ENCODE peak calls at places on chromosomes 7 and 10, in five cellular contexts. T is MM.1S, M is neuronal stem cell, O is trophoblast cell, Y is adipocyte. L is an unnamed sample.

GRCh38 chr7:151056286-151057037 is 1.2 kb downstream of the CDK5 start:
- DNase-seq in M (no peak), Y (no peak), O (peak; percentile 66), T (no peak), L (peak; percentile 38)

GRCh38 chr7:2173184-2173827 is 59.4 kb downstream of the MAD1L1 start:
- DNase-seq in Y (no peak), O (no peak), T (no peak), M (no peak), L (no peak)

GRCh38 chr10:5284311-5285057 is 80.3 kb upstream of the UCN3 start:
- DNase-seq in O (peak; percentile 15), M (no peak), T (peak; percentile 54), Y (peak; percentile 15), L (no peak)

GRCh38 chr10:76209135-76209534 is 777.7 kb downstream of the LRMDA start:
- DNase-seq in O (no peak), T (no peak), M (no peak), Y (peak; percentile 30), L (no peak)

GRCh38 chr10:71421075-71421434 is 24.3 kb downstream of the CDH23 start:
- DNase-seq in M (no peak), T (no peak), Y (no peak), O (no peak), L (no peak)

GRCh38 chr10:77436257-77436780 is 201.3 kb downstream of the KCNMA1 start:
- DNase-seq in M (no peak), O (no peak), Y (no peak), T (no peak), L (no peak)

GRCh38 chr7:30168800-30169584 is 34.2 kb downstream of the MTURN start:
- DNase-seq in O (peak; percentile 93), M (no peak), Y (peak; percentile 93), T (no peak), L (no peak)

GRCh38 chr10:28429045-28429444 is 103.9 kb upstream of the WAC start:
- DNase-seq in T (no peak), M (no peak), Y (no peak), O (no peak), L (no peak)

GRCh38 chr7:117728858-117729257 is 144.4 kb downstream of the CTTNBP2 start:
- DNase-seq in T (no peak), Y (no peak), O (no peak), M (no peak), L (no peak)

GRCh38 chr10:50937230-50937907 is 51.9 kb upstream of the A1CF start:
- DNase-seq in Y (peak; percentile 81), T (peak; percentile 21), O (no peak), M (no peak), L (peak; percentile 25)

GRCh38 chr7:69358163-69358821 is 240.0 kb upstream of the AUTS2 start:
- DNase-seq in Y (no peak), M (no peak), O (no peak), T (no peak), L (no peak)

GRCh38 chr7:32879460-32879859 is 12.1 kb downstream of the KBTBD2 start:
- DNase-seq in T (no peak), Y (no peak), M (no peak), O (no peak), L (no peak)

GRCh38 chr10:26441491-26442214 is 3.5 kb downstream of the APBB1IP start:
- DNase-seq in M (no peak), Y (no peak), T (no peak), O (no peak), L (no peak)

GRCh38 chr7:19815546-19815945 is 42.1 kb upstream of the TMEM196 start:
- DNase-seq in O (no peak), T (no peak), Y (no peak), M (no peak), L (no peak)

GRCh38 chr10:102834143-102834542 is 3.1 kb downstream of the CYP17A1 start:
- DNase-seq in M (no peak), T (no peak), Y (no peak), O (peak; percentile 9), L (peak; percentile 39)

GRCh38 chr7:101602484-101603241 is 26.4 kb downstream of the MYL10 start:
- DNase-seq in M (peak; percentile 87), O (peak; percentile 96), Y (peak; percentile 92), T (peak; percentile 61), L (peak; percentile 83)
- H3K9ac ChIP-seq in M (no peak overlapping the region), O (no peak overlapping the region), Y (no peak overlapping the region), T (no peak overlapping the region), L (no peak overlapping the region)

GRCh38 chr10:96699613-96700012 is 20.7 kb downstream of the PIK3AP1 start:
- DNase-seq in Y (no peak), M (no peak), T (no peak), O (no peak), L (no peak)

GRCh38 chr10:96697438-96697837 is 22.9 kb downstream of the PIK3AP1 start:
- DNase-seq in M (no peak), Y (no peak), T (no peak), O (no peak), L (no peak)

GRCh38 chr10:96701265-96701664 is 19.0 kb downstream of the PIK3AP1 start:
- DNase-seq in M (no peak), O (no peak), T (no peak), Y (no peak), L (no peak)

GRCh38 chr10:96703358-96703757 is 17.0 kb downstream of the PIK3AP1 start:
- DNase-seq in T (no peak), Y (no peak), O (no peak), M (no peak), L (no peak)

DNA sequence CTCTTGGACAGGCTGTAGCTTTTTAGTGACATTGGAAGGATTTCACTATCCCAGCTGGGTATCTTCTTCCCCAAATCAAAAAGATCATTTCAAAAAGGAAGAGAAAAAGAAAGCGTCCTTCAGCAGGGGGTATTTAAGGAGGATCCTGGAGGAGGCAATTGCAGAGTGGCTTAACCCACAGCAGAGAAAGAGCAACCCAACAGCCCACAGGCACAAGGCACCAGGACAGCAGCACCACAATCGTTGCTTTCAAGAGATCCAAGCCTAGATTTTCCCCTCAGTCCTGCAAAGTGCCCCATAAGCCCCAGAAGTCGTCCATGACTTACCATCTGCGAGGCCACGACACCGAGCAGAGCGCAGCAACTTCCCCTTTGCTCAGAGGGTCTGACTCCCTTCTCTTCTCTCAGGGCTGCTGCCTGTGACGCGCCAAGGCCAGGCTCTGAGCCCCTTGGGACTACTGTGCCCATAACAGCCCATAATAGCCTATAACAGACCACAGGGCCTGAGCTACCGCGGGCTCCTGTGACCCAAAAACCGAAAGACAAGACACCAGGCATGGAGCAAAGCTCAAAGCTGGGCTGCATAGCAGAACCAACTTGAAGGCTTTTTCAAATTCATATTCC is 19.7 kb downstream of the PIK3AP1 start:
- DNase-seq in T (no peak), M (no peak), Y (no peak), O (no peak), L (no peak)
- H3K4me3 ChIP-seq in T (no peak overlapping the region), M (no peak overlapping the region), Y (no peak overlapping the region), O (no peak overlapping the region), L (no peak overlapping the region)

DNA sequence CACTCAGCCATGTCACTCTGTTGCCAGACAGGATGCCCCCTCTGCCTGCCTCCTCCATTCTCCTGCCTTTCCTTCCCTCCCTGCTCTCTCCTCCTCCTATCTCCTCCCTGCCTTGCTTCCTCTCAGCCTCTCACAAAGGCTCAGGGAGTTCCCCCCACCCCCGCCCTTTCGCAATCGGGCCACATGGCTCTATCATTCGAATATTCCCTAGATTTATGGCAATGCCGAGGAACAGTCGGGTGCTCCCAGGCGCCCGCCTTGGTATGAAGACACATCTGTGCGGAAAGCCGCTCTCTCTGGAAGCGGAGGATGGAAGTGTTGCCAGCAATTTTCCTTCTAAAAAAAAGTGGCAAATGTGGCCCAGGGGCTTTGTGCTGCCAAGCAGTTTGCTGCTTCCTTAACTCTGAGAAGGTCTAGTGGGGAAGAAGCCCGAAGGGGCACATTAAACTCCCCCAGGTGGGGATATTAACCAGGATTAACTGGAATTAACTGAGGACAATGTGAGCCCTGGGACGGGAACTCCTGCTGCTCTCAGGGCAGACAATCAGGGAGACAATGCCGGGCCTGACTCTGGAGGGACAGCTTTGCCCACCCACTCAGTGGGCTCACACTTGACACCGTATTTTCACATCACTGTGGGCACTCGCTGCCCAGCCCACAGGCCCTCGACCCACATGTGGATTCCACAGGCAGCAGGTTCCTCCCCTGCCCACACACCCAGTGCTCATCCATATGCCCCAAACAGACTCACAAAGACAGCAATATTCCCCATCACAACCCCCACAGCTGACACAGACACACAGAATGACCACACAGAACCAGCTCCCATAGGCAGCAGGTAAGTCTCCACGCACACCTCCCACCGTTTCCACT is 88.4 kb upstream of the SMNDC1 start:
- DNase-seq in T (no peak), M (no peak), Y (peak; percentile 46), O (no peak), L (peak; percentile 68)
- H3K4me1 ChIP-seq in T (peaks cover 56% of the 10 kb centered on the region), M (no peaks in the 10 kb centered on the region), Y (peaks cover 33% of the 10 kb centered on the region), O (peaks cover 8% of the 10 kb centered on the region), L (peaks cover 9% of the 10 kb centered on the region)

GRCh38 chr7:22200238-22200637 is 156.7 kb downstream of the RAPGEF5 start:
- DNase-seq in Y (no peak), M (no peak), T (no peak), O (no peak), L (no peak)

GRCh38 chr7:22201182-22201880 is 155.6 kb downstream of the RAPGEF5 start:
- DNase-seq in M (no peak), O (no peak), Y (no peak), T (no peak), L (no peak)

GRCh38 chr7:22204312-22204711 is 152.6 kb downstream of the RAPGEF5 start:
- DNase-seq in Y (peak; percentile 1), T (no peak), O (peak; percentile 61), M (no peak), L (no peak)

GRCh38 chr7:22200777-22201176 is 156.2 kb downstream of the RAPGEF5 start:
- DNase-seq in M (no peak), O (no peak), T (peak; percentile 48), Y (no peak), L (no peak)

DNA sequence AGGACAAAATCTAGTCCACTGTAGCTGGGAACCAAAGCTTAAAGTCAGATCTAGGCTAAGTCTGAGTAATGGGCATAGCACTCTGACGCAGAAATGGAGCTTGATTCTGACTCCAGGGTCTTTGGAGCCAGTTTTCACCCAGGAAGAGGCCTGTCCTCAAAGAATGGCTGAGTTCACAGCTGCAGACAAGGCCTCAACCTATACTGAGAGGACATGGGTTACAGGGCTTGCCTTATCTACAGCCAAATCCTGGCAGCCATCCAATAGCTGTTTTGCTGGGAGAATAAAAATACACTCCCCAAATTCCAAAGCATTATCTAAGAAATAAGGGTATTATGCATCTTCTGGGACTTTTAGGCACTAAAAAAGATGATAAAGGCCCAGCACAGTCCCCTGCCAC is 154.8 kb downstream of the RAPGEF5 start:
- DNase-seq in O (no peak), M (no peak), T (no peak), Y (no peak), L (peak; percentile 48)
- H3K9ac ChIP-seq in O (no peak overlapping the region), M (no peak overlapping the region), T (no peak overlapping the region), Y (no peak overlapping the region), L (no peak overlapping the region)

GRCh38 chr10:37015498-37015897 is 109.9 kb upstream of the ANKRD30A start:
- DNase-seq in M (no peak), T (no peak), Y (no peak), O (no peak), L (no peak)
- H3K4me3 ChIP-seq in M (no peak overlapping the region), T (no peak overlapping the region), Y (no peak overlapping the region), O (no peak overlapping the region), L (no peak overlapping the region)

L was measured in colonic mucosa.